ENCODE peak calls at places on chromosomes 16 and 17, in seven cellular contexts. One of them, this sample, is unnamed.

GRCh38 chr16:23423496-23424049 is 29.4 kb downstream of the COG7 start:
- DNase-seq in coronary artery: peak; percentile 83
- DNase-seq in SK-N-SH: no peak
- DNase-seq in right lobe of liver: no peak
- DNase-seq in tibial nerve: peak; percentile 48
- DNase-seq in CD4-positive, alpha-beta T cell: no peak
- DNase-seq in heart left ventricle: peak; percentile 80
- DNase-seq in this sample: peak; percentile 85

GRCh38 chr16:79089735-79090284 is 510.7 kb downstream of the MAF start:
- DNase-seq in coronary artery: no peak
- DNase-seq in SK-N-SH: no peak
- DNase-seq in right lobe of liver: no peak
- DNase-seq in tibial nerve: no peak
- DNase-seq in CD4-positive, alpha-beta T cell: peak; percentile 12
- DNase-seq in heart left ventricle: no peak
- DNase-seq in this sample: no peak

GRCh38 chr16:84266451-84266850 is 26.6 kb upstream of the KCNG4 start:
- DNase-seq in coronary artery: no peak
- DNase-seq in SK-N-SH: peak; percentile 85
- DNase-seq in right lobe of liver: peak; percentile 76
- DNase-seq in tibial nerve: no peak
- DNase-seq in CD4-positive, alpha-beta T cell: no peak
- DNase-seq in heart left ventricle: peak; percentile 57
- DNase-seq in this sample: no peak

GRCh38 chr17:7258731-7259554 is 3.3 kb downstream of the CLDN7 start:
- DNase-seq in coronary artery: no peak
- DNase-seq in SK-N-SH: no peak
- DNase-seq in right lobe of liver: peak; percentile 88
- DNase-seq in tibial nerve: no peak
- DNase-seq in CD4-positive, alpha-beta T cell: no peak
- DNase-seq in heart left ventricle: no peak
- DNase-seq in this sample: no peak

GRCh38 chr17:32349503-32349853 is 479 bp upstream of the ZNF207 start:
- DNase-seq in coronary artery: no peak
- DNase-seq in SK-N-SH: peak; percentile 27
- DNase-seq in right lobe of liver: no peak
- DNase-seq in tibial nerve: no peak
- DNase-seq in CD4-positive, alpha-beta T cell: no peak
- DNase-seq in heart left ventricle: no peak
- DNase-seq in this sample: peak; percentile 15

GRCh38 chr16:64240586-64240985 is 881.3 kb downstream of the CDH11 start:
- DNase-seq in coronary artery: no peak
- DNase-seq in SK-N-SH: no peak
- DNase-seq in right lobe of liver: no peak
- DNase-seq in tibial nerve: no peak
- DNase-seq in CD4-positive, alpha-beta T cell: no peak
- DNase-seq in heart left ventricle: no peak
- DNase-seq in this sample: no peak

GRCh38 chr16:8194795-8195194 is 395.5 kb downstream of the TMEM114 start:
- DNase-seq in coronary artery: no peak
- DNase-seq in SK-N-SH: peak; percentile 10
- DNase-seq in right lobe of liver: no peak
- DNase-seq in tibial nerve: no peak
- DNase-seq in CD4-positive, alpha-beta T cell: no peak
- DNase-seq in heart left ventricle: no peak
- DNase-seq in this sample: no peak

GRCh38 chr17:27950995-27951394 is 57.8 kb upstream of the LYRM9 start:
- DNase-seq in coronary artery: no peak
- DNase-seq in SK-N-SH: no peak
- DNase-seq in right lobe of liver: no peak
- DNase-seq in tibial nerve: no peak
- DNase-seq in CD4-positive, alpha-beta T cell: no peak
- DNase-seq in heart left ventricle: no peak
- DNase-seq in this sample: no peak

GRCh38 chr16:49474741-49475140 is 101.1 kb downstream of the C16orf78 start:
- DNase-seq in coronary artery: no peak
- DNase-seq in SK-N-SH: no peak
- DNase-seq in right lobe of liver: no peak
- DNase-seq in tibial nerve: no peak
- DNase-seq in CD4-positive, alpha-beta T cell: no peak
- DNase-seq in heart left ventricle: no peak
- DNase-seq in this sample: no peak

GRCh38 chr16:75105306-75106061 is 11.1 kb downstream of the LDHD start:
- DNase-seq in coronary artery: no peak
- DNase-seq in SK-N-SH: peak; percentile 84
- DNase-seq in right lobe of liver: peak; percentile 53
- DNase-seq in tibial nerve: no peak
- DNase-seq in CD4-positive, alpha-beta T cell: no peak
- DNase-seq in heart left ventricle: peak; percentile 75
- DNase-seq in this sample: peak; percentile 66

GRCh38 chr17:72916991-72917390 is 175.5 kb downstream of the SLC39A11 start:
- DNase-seq in coronary artery: no peak
- DNase-seq in SK-N-SH: no peak
- DNase-seq in right lobe of liver: no peak
- DNase-seq in tibial nerve: no peak
- DNase-seq in CD4-positive, alpha-beta T cell: no peak
- DNase-seq in heart left ventricle: no peak
- DNase-seq in this sample: no peak

GRCh38 chr16:89613954-89614459 is 565 bp downstream of the DPEP1 start:
- DNase-seq in coronary artery: no peak
- DNase-seq in SK-N-SH: no peak
- DNase-seq in right lobe of liver: no peak
- DNase-seq in tibial nerve: no peak
- DNase-seq in CD4-positive, alpha-beta T cell: no peak
- DNase-seq in heart left ventricle: no peak
- DNase-seq in this sample: no peak

GRCh38 chr17:71975998-71976649 is 144.7 kb upstream of the SOX9 start:
- DNase-seq in coronary artery: peak; percentile 93
- DNase-seq in SK-N-SH: peak; percentile 38
- DNase-seq in right lobe of liver: peak; percentile 59
- DNase-seq in tibial nerve: peak; percentile 75
- DNase-seq in CD4-positive, alpha-beta T cell: no peak
- DNase-seq in heart left ventricle: peak; percentile 89
- DNase-seq in this sample: peak; percentile 78

GRCh38 chr16:75341934-75342811 is 90.7 kb upstream of the BCAR1 start:
- DNase-seq in coronary artery: no peak
- DNase-seq in SK-N-SH: no peak
- DNase-seq in right lobe of liver: no peak
- DNase-seq in tibial nerve: no peak
- DNase-seq in CD4-positive, alpha-beta T cell: no peak
- DNase-seq in heart left ventricle: no peak
- DNase-seq in this sample: no peak

GRCh38 chr17:63601439-63602371 is 1.0 kb downstream of the TACO1 start:
- DNase-seq in coronary artery: no peak
- DNase-seq in SK-N-SH: no peak
- DNase-seq in right lobe of liver: peak; percentile 83
- DNase-seq in tibial nerve: no peak
- DNase-seq in CD4-positive, alpha-beta T cell: no peak
- DNase-seq in heart left ventricle: no peak
- DNase-seq in this sample: no peak

GRCh38 chr17:66939461-66940114 is 24.9 kb upstream of the CACNG4 start:
- DNase-seq in coronary artery: no peak
- DNase-seq in SK-N-SH: no peak
- DNase-seq in right lobe of liver: no peak
- DNase-seq in tibial nerve: no peak
- DNase-seq in CD4-positive, alpha-beta T cell: no peak
- DNase-seq in heart left ventricle: no peak
- DNase-seq in this sample: no peak

GRCh38 chr16:4085405-4085970 is 30.8 kb downstream of the ADCY9 start:
- DNase-seq in coronary artery: no peak
- DNase-seq in SK-N-SH: no peak
- DNase-seq in right lobe of liver: no peak
- DNase-seq in tibial nerve: no peak
- DNase-seq in CD4-positive, alpha-beta T cell: no peak
- DNase-seq in heart left ventricle: no peak
- DNase-seq in this sample: no peak

GRCh38 chr17:42680331-42680808 is 1.3 kb downstream of the CCR10 start:
- DNase-seq in coronary artery: no peak
- DNase-seq in SK-N-SH: no peak
- DNase-seq in right lobe of liver: no peak
- DNase-seq in tibial nerve: no peak
- DNase-seq in CD4-positive, alpha-beta T cell: no peak
- DNase-seq in heart left ventricle: peak; percentile 48
- DNase-seq in this sample: peak; percentile 54

GRCh38 chr17:4539576-4540223 is 15.5 kb downstream of the MYBBP1A start:
- DNase-seq in coronary artery: no peak
- DNase-seq in SK-N-SH: no peak
- DNase-seq in right lobe of liver: no peak
- DNase-seq in tibial nerve: no peak
- DNase-seq in CD4-positive, alpha-beta T cell: no peak
- DNase-seq in heart left ventricle: no peak
- DNase-seq in this sample: no peak

GRCh38 chr17:4541041-4541327 is 14.2 kb downstream of the MYBBP1A start:
- DNase-seq in coronary artery: no peak
- DNase-seq in SK-N-SH: no peak
- DNase-seq in right lobe of liver: no peak
- DNase-seq in tibial nerve: no peak
- DNase-seq in CD4-positive, alpha-beta T cell: no peak
- DNase-seq in heart left ventricle: no peak
- DNase-seq in this sample: no peak

GRCh38 chr17:4541328-4542002 is 13.7 kb downstream of the MYBBP1A start:
- DNase-seq in coronary artery: no peak
- DNase-seq in SK-N-SH: no peak
- DNase-seq in right lobe of liver: peak; percentile 36
- DNase-seq in tibial nerve: no peak
- DNase-seq in CD4-positive, alpha-beta T cell: no peak
- DNase-seq in heart left ventricle: no peak
- DNase-seq in this sample: peak; percentile 27

GRCh38 chr17:4539025-4539424 is 16.2 kb downstream of the MYBBP1A start:
- DNase-seq in coronary artery: no peak
- DNase-seq in SK-N-SH: no peak
- DNase-seq in right lobe of liver: no peak
- DNase-seq in tibial nerve: no peak
- DNase-seq in CD4-positive, alpha-beta T cell: no peak
- DNase-seq in heart left ventricle: no peak
- DNase-seq in this sample: no peak

DNA sequence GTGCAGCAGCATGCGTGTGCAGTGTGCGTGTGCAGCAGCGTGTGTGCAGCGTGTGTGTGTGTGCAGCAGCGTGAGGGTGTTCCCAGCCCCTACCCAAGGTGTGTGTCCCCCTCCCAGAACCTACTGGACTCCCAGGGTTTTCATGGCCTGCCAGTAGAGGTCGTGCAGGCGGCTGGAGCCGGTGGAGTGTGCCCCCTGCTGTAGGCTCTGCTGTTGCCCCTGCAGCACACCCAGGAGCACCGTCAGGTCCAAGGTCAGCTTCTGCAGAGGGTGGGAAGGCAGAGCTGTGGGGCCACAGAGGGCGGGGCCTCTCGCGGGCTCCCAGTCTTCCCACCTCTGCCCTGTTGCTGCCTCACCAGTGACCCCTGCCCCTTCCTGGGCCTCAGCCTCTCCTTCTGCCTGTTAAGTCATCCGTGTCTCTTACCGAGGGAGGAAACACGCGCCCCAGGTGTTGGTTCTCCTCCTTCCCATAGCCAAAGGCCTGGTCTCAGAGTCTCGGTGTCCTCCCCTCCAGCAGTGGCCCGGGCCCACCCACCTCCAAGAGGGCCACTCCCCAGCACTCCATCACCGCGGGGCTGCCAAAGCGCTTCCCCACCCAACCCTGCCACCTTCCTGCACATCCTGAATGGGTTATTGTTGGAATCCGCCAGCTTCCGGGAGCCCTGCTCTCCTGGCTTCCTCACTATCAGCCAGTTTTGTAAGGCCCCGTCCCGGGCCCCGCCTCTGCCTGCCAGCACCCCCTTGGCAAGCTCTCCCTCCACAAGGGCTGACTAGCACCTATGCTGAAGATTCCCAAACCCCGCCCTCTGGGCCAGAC is 14.8 kb downstream of the MYBBP1A start:
- DNase-seq in coronary artery: no peak
- DNase-seq in SK-N-SH: no peak
- DNase-seq in right lobe of liver: peak; percentile 57
- DNase-seq in tibial nerve: no peak
- DNase-seq in CD4-positive, alpha-beta T cell: no peak
- DNase-seq in heart left ventricle: peak; percentile 68
- DNase-seq in this sample: no peak
- TF ChIP-seq CTCF in coronary artery: no peak
- TF ChIP-seq CTCF in SK-N-SH: no peak
- TF ChIP-seq CTCF in right lobe of liver: peak; percentile 25
- TF ChIP-seq CTCF in tibial nerve: no peak
- TF ChIP-seq CTCF in CD4-positive, alpha-beta T cell: no peak
- TF ChIP-seq CTCF in heart left ventricle: no peak
- TF ChIP-seq CTCF in this sample: no peak

GRCh38 chr17:48251950-48252349 is 144.4 kb downstream of the SNX11 start:
- DNase-seq in coronary artery: no peak
- DNase-seq in SK-N-SH: no peak
- DNase-seq in right lobe of liver: no peak
- DNase-seq in tibial nerve: no peak
- DNase-seq in CD4-positive, alpha-beta T cell: no peak
- DNase-seq in heart left ventricle: no peak
- DNase-seq in this sample: no peak
- H3K27ac ChIP-seq in coronary artery: no peak overlapping the region
- H3K27ac ChIP-seq in SK-N-SH: no peak overlapping the region
- H3K27ac ChIP-seq in right lobe of liver: no peak overlapping the region
- H3K27ac ChIP-seq in tibial nerve: no peak overlapping the region
- H3K27ac ChIP-seq in CD4-positive, alpha-beta T cell: no peak overlapping the region
- H3K27ac ChIP-seq in heart left ventricle: no peak overlapping the region
- H3K27ac ChIP-seq in this sample: no peak overlapping the region

DNA sequence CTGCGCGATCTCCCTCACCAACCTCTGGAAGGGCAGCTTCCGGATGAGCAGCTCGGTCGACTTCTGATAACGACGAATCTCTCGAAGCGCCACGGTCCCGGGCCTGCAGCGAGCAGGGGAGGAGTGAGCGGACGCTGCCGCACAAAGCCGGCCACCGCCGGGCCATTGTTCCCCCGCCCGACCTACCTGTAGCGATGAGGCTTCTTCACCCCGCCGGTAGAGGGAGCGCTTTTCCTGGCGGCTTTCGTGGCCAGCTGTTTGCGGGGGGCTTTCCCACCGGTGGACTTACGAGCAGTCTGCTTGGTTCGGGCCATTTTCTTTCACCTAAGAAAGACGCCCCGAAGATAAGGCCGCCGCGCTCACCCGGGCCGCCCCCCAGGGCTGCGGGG is 5.8 kb upstream of the UNK start:
- DNase-seq in coronary artery: no peak
- DNase-seq in SK-N-SH: no peak
- DNase-seq in right lobe of liver: peak; percentile 83
- DNase-seq in tibial nerve: no peak
- DNase-seq in CD4-positive, alpha-beta T cell: peak; percentile 54
- DNase-seq in heart left ventricle: no peak
- DNase-seq in this sample: peak; percentile 52
- TF ChIP-seq CTCF in coronary artery: peak; percentile 35
- TF ChIP-seq CTCF in SK-N-SH: peak; percentile 72
- TF ChIP-seq CTCF in right lobe of liver: peak; percentile 75
- TF ChIP-seq CTCF in tibial nerve: peak; percentile 39
- TF ChIP-seq CTCF in CD4-positive, alpha-beta T cell: peak; percentile 25
- TF ChIP-seq CTCF in heart left ventricle: peak; percentile 36
- TF ChIP-seq CTCF in this sample: peak; percentile 35

GRCh38 chr16:87028481-87029320 is 288.5 kb downstream of the C16orf95 start:
- DNase-seq in coronary artery: peak; percentile 60
- DNase-seq in SK-N-SH: no peak
- DNase-seq in right lobe of liver: peak; percentile 35
- DNase-seq in tibial nerve: no peak
- DNase-seq in CD4-positive, alpha-beta T cell: no peak
- DNase-seq in heart left ventricle: peak; percentile 9
- DNase-seq in this sample: no peak
- H3K27ac ChIP-seq in coronary artery: no peak overlapping the region
- H3K27ac ChIP-seq in SK-N-SH: no peak overlapping the region
- H3K27ac ChIP-seq in right lobe of liver: no peak overlapping the region
- H3K27ac ChIP-seq in tibial nerve: no peak overlapping the region
- H3K27ac ChIP-seq in CD4-positive, alpha-beta T cell: no peak overlapping the region
- H3K27ac ChIP-seq in heart left ventricle: no peak overlapping the region
- H3K27ac ChIP-seq in this sample: no peak overlapping the region

This sample was measured in heart right ventricle.